ENCODE peak calls at places on chromosomes 5 and 9, in eight cellular contexts. P is hepatic stellate cell, D is left ventricle myocardium inferior, X is mesothelial cell of epicardium, W is iris pigment epithelial cell, E is Caco-2, Q is GM04504, B is HCT116. U is an unnamed sample.

GRCh38 chr5:140251527-140251973 is 51.4 kb downstream of the PFDN1 start:
- DNase-seq in Q (peak; percentile 86), E (no peak), P (peak; percentile 85), X (no peak), D (no peak), W (peak; percentile 93), B (peak; percentile 67), U (peak; percentile 50)

GRCh38 chr9:138102246-138103051 is 224.9 kb downstream of the CACNA1B start:
- DNase-seq in B (no peak), X (no peak), P (no peak), D (no peak), Q (no peak), E (no peak), W (no peak), U (no peak)

GRCh38 chr5:76175051-76175666 is 92.0 kb downstream of the SV2C start:
- DNase-seq in Q (peak; percentile 17), P (peak; percentile 54), X (peak; percentile 61), D (no peak), E (peak; percentile 47), B (peak; percentile 46), W (peak; percentile 63), U (no peak)

GRCh38 chr5:53917095-53917494 is 356.7 kb downstream of the NDUFS4 start:
- DNase-seq in P (peak; percentile 45), E (no peak), D (no peak), Q (no peak), B (no peak), X (no peak), W (peak; percentile 62), U (no peak)

GRCh38 chr5:19855929-19856328 is 132.1 kb downstream of the CDH18 start:
- DNase-seq in W (peak; percentile 33), B (no peak), P (no peak), D (no peak), Q (no peak), X (no peak), E (no peak), U (no peak)

GRCh38 chr5:135977375-135977928 is 22.7 kb upstream of the LECT2 start:
- DNase-seq in D (peak; percentile 66), Q (no peak), X (peak; percentile 70), B (peak; percentile 73), P (no peak), E (no peak), W (peak; percentile 39), U (peak; percentile 59)

GRCh38 chr5:139394123-139394653 is 716 bp downstream of the PROB1 start:
- DNase-seq in X (peak; percentile 69), W (peak; percentile 66), D (peak; percentile 62), E (no peak), P (no peak), Q (no peak), B (no peak), U (no peak)

GRCh38 chr9:126170286-126170823 is 156.3 kb upstream of the MVB12B start:
- DNase-seq in D (no peak), W (no peak), B (no peak), P (no peak), X (no peak), E (no peak), Q (no peak), U (no peak)

GRCh38 chr9:18587988-18588387 is 114.0 kb downstream of the ADAMTSL1 start:
- DNase-seq in W (peak; percentile 39), E (no peak), Q (no peak), P (no peak), D (no peak), X (no peak), B (no peak), U (no peak)

GRCh38 chr5:61817472-61818326 is 485.6 kb downstream of the ZSWIM6 start:
- DNase-seq in Q (peak; percentile 22), X (no peak), D (peak; percentile 19), W (peak; percentile 54), B (peak; percentile 22), E (no peak), P (peak; percentile 8), U (peak; percentile 49)

GRCh38 chr5:63131618-63132285 is 553.1 kb downstream of the LRRC70 start:
- DNase-seq in Q (no peak), P (no peak), W (peak; percentile 81), X (no peak), E (no peak), D (no peak), B (no peak), U (peak; percentile 74)

GRCh38 chr5:13278148-13278547 is 666.3 kb downstream of the DNAH5 start:
- DNase-seq in D (no peak), Q (no peak), P (no peak), W (no peak), X (no peak), E (no peak), B (no peak), U (no peak)

GRCh38 chr5:65926893-65927292 is 518 bp downstream of the ERBIN start:
- DNase-seq in P (no peak), X (peak; percentile 41), B (no peak), E (no peak), W (peak; percentile 26), D (no peak), Q (no peak), U (no peak)

GRCh38 chr5:126369995-126370731 is 53.0 kb upstream of the GRAMD2B start:
- DNase-seq in W (peak; percentile 48), Q (no peak), E (no peak), D (no peak), B (no peak), X (no peak), P (no peak), U (peak; percentile 72)

GRCh38 chr5:158246661-158247060 is 387.7 kb upstream of the CLINT1 start:
- DNase-seq in E (no peak), D (no peak), X (no peak), B (no peak), P (no peak), W (no peak), Q (no peak), U (no peak)

GRCh38 chr5:95946451-95946850 is 15.2 kb downstream of the ELL2 start:
- DNase-seq in P (no peak), B (no peak), X (no peak), Q (no peak), D (no peak), W (no peak), E (no peak), U (no peak)

GRCh38 chr9:13174906-13175639 is 104.4 kb downstream of the MPDZ start:
- DNase-seq in Q (no peak), D (no peak), B (no peak), W (no peak), P (no peak), E (no peak), X (no peak), U (no peak)

GRCh38 chr9:105154723-105155191 is 89.7 kb upstream of the SLC44A1 start:
- DNase-seq in E (no peak), X (no peak), Q (no peak), D (no peak), W (peak; percentile 83), B (no peak), P (no peak), U (peak; percentile 20)

GRCh38 chr5:132471944-132472343 is 18.6 kb downstream of the IRF1 start:
- DNase-seq in Q (no peak), X (no peak), E (no peak), B (no peak), P (no peak), W (no peak), D (no peak), U (no peak)

GRCh38 chr9:88660611-88661010 is 125.6 kb downstream of the NXNL2 start:
- DNase-seq in B (peak; percentile 12), P (no peak), D (no peak), W (peak; percentile 71), X (no peak), Q (no peak), E (peak; percentile 35), U (no peak)

GRCh38 chr9:94938384-94938783 is 211.9 kb downstream of the AOPEP start:
- DNase-seq in Q (no peak), B (no peak), E (no peak), X (no peak), P (no peak), D (no peak), W (no peak), U (no peak)

GRCh38 chr5:64166201-64166959 is 737 bp downstream of the RNF180 start:
- DNase-seq in D (no peak), W (no peak), P (peak; percentile 12), B (no peak), X (peak; percentile 61), E (no peak), Q (no peak), U (no peak)

GRCh38 chr5:3007577-3007976 is 256.1 kb upstream of the IRX2 start:
- DNase-seq in Q (no peak), W (no peak), X (no peak), E (no peak), B (no peak), D (no peak), P (no peak), U (no peak)

GRCh38 chr5:21236896-21237830 is 1249.2 kb upstream of the CDH18 start:
- DNase-seq in D (no peak), X (no peak), W (peak; percentile 9), Q (no peak), P (no peak), E (no peak), B (no peak), U (no peak)

GRCh38 chr5:128782446-128782845 is 182.8 kb upstream of the SLC27A6 start:
- DNase-seq in D (peak; percentile 40), W (peak; percentile 92), P (no peak), X (no peak), E (no peak), B (peak; percentile 12), Q (peak; percentile 3), U (peak; percentile 7)

GRCh38 chr5:124849774-124850173 is 103.3 kb upstream of the ZNF608 start:
- DNase-seq in D (no peak), X (no peak), Q (no peak), E (no peak), P (no peak), B (no peak), W (no peak), U (no peak)

GRCh38 chr5:52469420-52469819 is 318.3 kb upstream of the ITGA1 start:
- DNase-seq in P (no peak), E (no peak), D (no peak), B (no peak), X (no peak), Q (no peak), W (no peak), U (no peak)